ENCODE peak calls at places on chromosomes 16 and 17, in nine cellular contexts. Q is endodermal cell, X is adrenal gland, N is psoas muscle, A is GM20000, W is transverse colon, P is IMR-90, J is WTC11, Y is upper lobe of right lung. R is an unnamed sample.

GRCh38 chr17:10702574-10702973 is 5.2 kb downstream of the ADPRM start:
- DNase-seq in Q (no peak), X (no peak), N (no peak), A (no peak), W (no peak), P (peak; percentile 52), J (no peak), Y (no peak), R (no peak)

GRCh38 chr16:29007865-29008593 is 23.2 kb downstream of the LAT start:
- DNase-seq in Q (no peak), X (no peak), N (no peak), A (no peak), W (no peak), P (peak; percentile 90), J (no peak), Y (no peak), R (no peak)

GRCh38 chr17:74332763-74333220 is 6.8 kb downstream of the KIF19 start:
- DNase-seq in Q (peak; percentile 79), X (no peak), N (no peak), A (no peak), W (peak; percentile 50), P (no peak), J (no peak), Y (no peak), R (no peak)

GRCh38 chr16:81626181-81626674 is 152.9 kb upstream of the PLCG2 start:
- DNase-seq in Q (no peak), X (no peak), N (no peak), A (no peak), W (no peak), P (peak; percentile 61), J (no peak), Y (no peak), R (no peak)

GRCh38 chr16:22373662-22374310 is 633 bp downstream of the CDR2 start:
- DNase-seq in Q (peak; percentile 78), X (peak; percentile 54), N (peak; percentile 73), A (peak; percentile 20), W (peak; percentile 52), P (no peak), J (peak; percentile 42), Y (peak; percentile 77), R (peak; percentile 35)

GRCh38 chr17:55750750-55751641 is at the start of gene PCTP:
- DNase-seq in Q (peak; percentile 99), X (peak; percentile 93), N (peak; percentile 97), A (peak; percentile 91), W (peak; percentile 96), P (peak; percentile 87), J (peak; percentile 96), Y (peak; percentile 97), R (peak; percentile 92)

GRCh38 chr17:16910341-16910740 is 61.6 kb downstream of the TNFRSF13B start:
- DNase-seq in Q (peak; percentile 41), X (no peak), N (peak; percentile 6), A (no peak), W (peak; percentile 1), P (no peak), J (no peak), Y (no peak), R (peak; percentile 27)

GRCh38 chr17:72361892-72362291 is 241.1 kb downstream of the SOX9 start:
- DNase-seq in Q (no peak), X (no peak), N (no peak), A (no peak), W (no peak), P (peak; percentile 58), J (no peak), Y (no peak), R (no peak)

GRCh38 chr17:49932131-49932723 is 36.8 kb upstream of the DLX4 start:
- DNase-seq in Q (no peak), X (no peak), N (no peak), A (no peak), W (no peak), P (no peak), J (no peak), Y (no peak), R (no peak)

GRCh38 chr16:57025941-57026777 is 36.8 kb downstream of the NLRC5 start:
- DNase-seq in Q (no peak), X (no peak), N (no peak), A (no peak), W (no peak), P (no peak), J (no peak), Y (no peak), R (no peak)
- TF ChIP-seq CTCF in Q (no peak), X (no peak), N (no peak), A (no peak), W (no peak), P (no peak), J (no peak), Y (no peak), R (no peak)

GRCh38 chr16:6360641-6361040 is 972.0 kb upstream of the RBFOX1 start:
- DNase-seq in Q (no peak), X (no peak), N (no peak), A (no peak), W (no peak), P (no peak), J (no peak), Y (no peak), R (no peak)
- TF ChIP-seq CTCF in Q (peak; percentile 76), X (no peak), N (no peak), A (no peak), W (no peak), P (no peak), J (no peak), Y (no peak), R (peak; percentile 37)

GRCh38 chr17:61880589-61881102 is 17.3 kb upstream of the BRIP1 start:
- DNase-seq in Q (no peak), X (no peak), N (no peak), A (no peak), W (no peak), P (no peak), J (no peak), Y (no peak), R (no peak)
- TF ChIP-seq CTCF in Q (no peak), X (no peak), N (no peak), A (no peak), W (no peak), P (no peak), J (no peak), Y (no peak), R (no peak)

DNA sequence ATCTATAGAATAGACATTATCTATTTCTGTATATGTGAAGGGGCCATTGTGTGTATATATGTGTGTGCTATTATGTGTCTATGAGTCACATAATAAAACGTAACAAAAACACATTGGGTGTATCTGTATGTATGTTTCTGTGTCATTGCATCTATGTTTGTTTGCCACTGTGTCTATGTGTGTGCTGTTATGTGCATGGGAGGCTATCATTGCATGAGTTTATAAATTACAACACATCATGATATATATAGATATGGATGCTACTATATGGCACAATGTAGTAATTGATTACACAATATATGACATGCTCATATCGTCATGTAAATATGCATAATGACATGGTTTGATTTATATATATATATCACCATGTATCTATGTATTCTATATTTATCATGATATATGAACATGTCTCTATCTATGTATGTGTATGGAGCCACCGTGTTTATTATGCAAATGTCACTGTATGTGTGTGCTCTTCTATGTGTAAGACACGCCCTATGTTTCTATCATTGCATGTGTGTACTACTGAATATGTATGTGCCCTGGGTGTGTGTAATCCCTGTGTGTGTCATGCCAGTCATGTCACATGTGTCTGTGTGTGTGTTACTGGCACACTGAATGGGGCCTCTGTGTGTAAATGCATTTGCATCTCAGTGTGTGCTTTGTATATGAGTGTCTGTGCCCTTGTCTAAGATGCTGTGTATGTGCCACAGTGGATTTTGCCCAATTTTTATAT is 1.4 kb upstream of the TSPOAP1 start:
- DNase-seq in Q (no peak), X (no peak), N (no peak), A (no peak), W (no peak), P (no peak), J (no peak), Y (no peak), R (no peak)
- TF ChIP-seq CTCF in Q (no peak), X (no peak), N (no peak), A (no peak), W (no peak), P (no peak), J (no peak), Y (no peak), R (no peak)

GRCh38 chr17:80679816-80680215 is 135.2 kb downstream of the RPTOR start:
- DNase-seq in Q (peak; percentile 68), X (no peak), N (no peak), A (no peak), W (no peak), P (no peak), J (no peak), Y (no peak), R (no peak)

GRCh38 chr17:80676096-80676466 is 131.4 kb downstream of the RPTOR start:
- DNase-seq in Q (no peak), X (no peak), N (no peak), A (no peak), W (no peak), P (no peak), J (no peak), Y (no peak), R (no peak)

GRCh38 chr17:80677214-80677756 is 132.6 kb downstream of the RPTOR start:
- DNase-seq in Q (no peak), X (no peak), N (no peak), A (no peak), W (no peak), P (no peak), J (no peak), Y (no peak), R (no peak)

GRCh38 chr17:80676564-80676963 is 131.9 kb downstream of the RPTOR start:
- DNase-seq in Q (peak; percentile 46), X (no peak), N (no peak), A (no peak), W (no peak), P (no peak), J (no peak), Y (no peak), R (no peak)

GRCh38 chr17:80678621-80679020 is 134.0 kb downstream of the RPTOR start:
- DNase-seq in Q (peak; percentile 78), X (no peak), N (no peak), A (no peak), W (no peak), P (peak; percentile 91), J (no peak), Y (no peak), R (no peak)
- TF ChIP-seq CTCF in Q (peak; percentile 32), X (no peak), N (no peak), A (no peak), W (no peak), P (peak; percentile 35), J (no peak), Y (no peak), R (no peak)